ENCODE peak calls at places on chromosomes 3 and 15, in ten cellular contexts. F is RWPE1, D is fibroblast of the aortic adventitia, M is left cardiac atrium, R is GDM1, V is AG08395, C is HTR-8/SVneo, J is globus pallidus, W is heart left ventricle, P is NCI-H2171 treated with DMSO at 0.1 percent for 48 hours. Z is an unnamed sample.

GRCh38 chr3:149969110-149969944 is 1.4 kb downstream of the PFN2 start:
- DNase-seq in W (no peak), F (peak), M (peak), R (no peak), J (peak), C (peak), D (peak), V (peak), P (peak), Z (peak)

GRCh38 chr3:186110975-186111974 is 2.4 kb upstream of the ETV5 start:
- DNase-seq in V (no peak), M (no peak), P (no peak), F (no peak), C (no peak), W (no peak), D (no peak), J (no peak), R (peak), Z (no peak)

GRCh38 chr3:112293368-112294321 is at the start of gene SLC9C1:
- DNase-seq in R (peak), F (peak), M (peak), V (peak), W (no peak), P (peak), C (peak), J (peak), D (peak), Z (peak)

GRCh38 chr3:152127058-152127457 is 141.7 kb upstream of the MBNL1 start:
- DNase-seq in M (no peak), V (no peak), W (no peak), J (no peak), C (no peak), P (no peak), F (no peak), R (no peak), D (no peak), Z (no peak)

GRCh38 chr3:127411083-127411727 is 123.4 kb upstream of the PRR20G start:
- DNase-seq in V (no peak), J (no peak), P (peak), W (peak), D (no peak), R (no peak), F (no peak), M (no peak), C (no peak), Z (no peak)

GRCh38 chr3:50003216-50003615 is 63.3 kb downstream of the RBM6 start:
- DNase-seq in C (no peak), J (no peak), D (no peak), P (no peak), W (no peak), R (no peak), F (no peak), V (no peak), M (no peak), Z (no peak)

GRCh38 chr15:89673162-89673506 is 6.0 kb downstream of the PLIN1 start:
- DNase-seq in D (no peak), C (peak), F (no peak), M (no peak), R (no peak), P (no peak), V (no peak), W (no peak), J (no peak), Z (no peak)

GRCh38 chr3:168782193-168782592 is 686.5 kb upstream of the GOLIM4 start:
- DNase-seq in M (no peak), J (no peak), R (no peak), W (no peak), D (no peak), V (no peak), P (no peak), F (no peak), C (no peak), Z (no peak)

GRCh38 chr15:74445816-74446763 is 12.3 kb upstream of the SEMA7A start:
- DNase-seq in R (no peak), F (no peak), W (no peak), V (no peak), P (no peak), C (no peak), M (no peak), D (no peak), J (no peak), Z (no peak)

GRCh38 chr3:167882057-167882667 is 146.6 kb downstream of the SERPINI1 start:
- DNase-seq in D (peak), F (peak), J (peak), V (peak), R (peak), C (peak), M (no peak), W (no peak), P (peak), Z (peak)

GRCh38 chr15:51600114-51600513 is 22.5 kb downstream of the DMXL2 start:
- DNase-seq in F (peak), P (no peak), J (no peak), D (peak), W (no peak), R (no peak), M (no peak), V (no peak), C (no peak), Z (no peak)

GRCh38 chr3:46921041-46921440 is 43.5 kb downstream of the PTH1R start:
- DNase-seq in P (no peak), R (no peak), F (no peak), V (no peak), M (no peak), D (no peak), W (peak), C (no peak), J (no peak), Z (no peak)

GRCh38 chr3:179308006-179308405 is 14.8 kb upstream of the ZNF639 start:
- DNase-seq in R (no peak), F (no peak), M (no peak), V (no peak), W (no peak), C (no peak), J (no peak), D (peak), P (no peak), Z (no peak)

GRCh38 chr15:62497356-62497755 is 332.3 kb upstream of the C2CD4B start:
- DNase-seq in J (no peak), M (no peak), W (no peak), D (peak), P (no peak), R (no peak), F (no peak), V (peak), C (no peak), Z (no peak)

GRCh38 chr15:68410466-68411200 is 21.3 kb downstream of the ITGA11 start:
- DNase-seq in V (no peak), R (no peak), P (no peak), C (no peak), W (no peak), M (no peak), J (no peak), D (no peak), F (no peak), Z (no peak)

GRCh38 chr3:195613468-195614069 is 29.8 kb upstream of the APOD start:
- DNase-seq in F (peak), C (no peak), J (no peak), M (no peak), V (peak), W (no peak), D (no peak), R (no peak), P (no peak), Z (no peak)

Z was measured in G401.